ENCODE peak calls at places on chromosome 14, in five cellular contexts. P is lower leg skin, U is adrenal gland, Z is GM23248, E is endothelial cell of umbilical vein. C is an unnamed sample.

GRCh38 chr14:53327716-53328115 is 174.6 kb upstream of the DDHD1 start:
- DNase-seq in P (no peak), U (peak), Z (peak), E (no peak), C (no peak)

GRCh38 chr14:35934499-35934898 is 108.4 kb downstream of the BRMS1L start:
- DNase-seq in P (no peak), U (no peak), Z (no peak), E (no peak), C (no peak)

GRCh38 chr14:23569443-23570151 is 2.0 kb upstream of the AP1G2 start:
- DNase-seq in P (peak), U (no peak), Z (peak), E (no peak), C (no peak)

GRCh38 chr14:33914676-33915516 is 36.0 kb downstream of the EGLN3 start:
- DNase-seq in P (no peak), U (no peak), Z (peak), E (peak), C (no peak)

GRCh38 chr14:101109347-101109638 is 205.8 kb upstream of the RTL1 start:
- DNase-seq in P (no peak), U (no peak), Z (no peak), E (no peak), C (no peak)

GRCh38 chr14:36947362-36947761 is 225.0 kb downstream of the SLC25A21 start:
- DNase-seq in P (no peak), U (no peak), Z (no peak), E (no peak), C (no peak)

GRCh38 chr14:68199465-68200145 is 380.0 kb downstream of the RAD51B start:
- DNase-seq in P (peak), U (no peak), Z (no peak), E (peak), C (no peak)

GRCh38 chr14:88232783-88233182 is 90.3 kb downstream of the KCNK10 start:
- DNase-seq in P (no peak), U (no peak), Z (no peak), E (no peak), C (no peak)

GRCh38 chr14:85471744-85472143 is 58.2 kb upstream of the FLRT2 start:
- DNase-seq in P (no peak), U (peak), Z (peak), E (peak), C (no peak)

GRCh38 chr14:64696355-64696844 is 7.8 kb upstream of the PLEKHG3 start:
- DNase-seq in P (peak), U (no peak), Z (no peak), E (no peak), C (no peak)

GRCh38 chr14:104864267-104865068 is 600 bp upstream of the CEP170B start:
- DNase-seq in P (no peak), U (peak), Z (peak), E (no peak), C (no peak)

GRCh38 chr14:53850714-53851296 is 105.8 kb downstream of the BMP4 start:
- DNase-seq in P (no peak), U (no peak), Z (peak), E (peak), C (no peak)

GRCh38 chr14:65866422-65866821 is 453.9 kb downstream of the FUT8 start:
- DNase-seq in P (no peak), U (no peak), Z (peak), E (no peak), C (no peak)

GRCh38 chr14:98909251-98909944 is 362.6 kb downstream of the BCL11B start:
- DNase-seq in P (no peak), U (peak), Z (peak), E (no peak), C (no peak)

GRCh38 chr14:88248606-88249005 is 74.5 kb downstream of the KCNK10 start:
- DNase-seq in P (no peak), U (no peak), Z (peak), E (no peak), C (no peak)

GRCh38 chr14:97625512-97625911 is 828.3 kb downstream of the VRK1 start:
- DNase-seq in P (no peak), U (no peak), Z (no peak), E (no peak), C (no peak)

GRCh38 chr14:22887990-22888378 is 5.0 kb downstream of the REM2 start:
- DNase-seq in P (no peak), U (no peak), Z (no peak), E (no peak), C (no peak)

GRCh38 chr14:75340921-75341320 is 62.3 kb downstream of the FOS start:
- DNase-seq in P (peak), U (peak), Z (no peak), E (peak), C (peak)
- H3K4me3 ChIP-seq in P (no peak), U (no peak), Z (no peak), E (no peak), C (peak)

GRCh38 chr14:69673578-69674305 is 62.3 kb downstream of the SUSD6 start:
- DNase-seq in P (no peak), U (no peak), Z (no peak), E (peak), C (no peak)
- H3K4me3 ChIP-seq in P (no peak), U (no peak), Z (no peak), E (no peak), C (no peak)

DNA sequence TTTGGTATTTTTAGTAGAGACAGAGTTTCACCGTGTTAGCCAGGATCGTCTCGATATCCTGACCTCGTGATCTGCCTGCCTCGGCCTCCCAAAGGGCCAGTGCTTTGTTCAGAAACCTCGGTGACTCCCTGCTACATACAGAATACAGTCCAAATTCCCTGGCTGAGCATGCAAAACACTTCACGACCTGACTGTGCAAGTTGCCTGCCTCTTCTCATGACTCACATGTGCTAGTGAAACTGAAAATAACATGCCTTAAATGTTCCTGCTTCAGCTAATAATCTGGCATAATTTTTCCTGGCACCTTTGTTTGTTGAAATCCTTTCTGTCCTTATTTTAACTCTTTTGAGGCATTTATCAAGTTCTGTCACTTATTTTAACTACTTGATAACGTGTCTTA is 8.2 kb downstream of the DMAC2L start:
- DNase-seq in P (no peak), U (no peak), Z (peak), E (no peak), C (no peak)
- H3K4me3 ChIP-seq in P (no peak), U (no peak), Z (peak), E (no peak), C (no peak)

GRCh38 chr14:20427231-20428009 is 8.5 kb downstream of the KLHL33 start:
- DNase-seq in P (no peak), U (no peak), Z (peak), E (peak), C (no peak)
- H3K4me3 ChIP-seq in P (no peak), U (no peak), Z (no peak), E (peak), C (no peak)

GRCh38 chr14:73753887-73754880 is 40.0 kb upstream of the PNMA1 start:
- DNase-seq in P (peak), U (peak), Z (peak), E (peak), C (no peak)

GRCh38 chr14:73755434-73756014 is 41.3 kb upstream of the PNMA1 start:
- DNase-seq in P (peak), U (no peak), Z (peak), E (peak), C (no peak)

GRCh38 chr14:73757381-73757780 is 43.2 kb upstream of the PNMA1 start:
- DNase-seq in P (no peak), U (no peak), Z (no peak), E (no peak), C (no peak)

GRCh38 chr14:73753043-73753886 is 39.1 kb upstream of the PNMA1 start:
- DNase-seq in P (peak), U (no peak), Z (peak), E (peak), C (no peak)

DNA sequence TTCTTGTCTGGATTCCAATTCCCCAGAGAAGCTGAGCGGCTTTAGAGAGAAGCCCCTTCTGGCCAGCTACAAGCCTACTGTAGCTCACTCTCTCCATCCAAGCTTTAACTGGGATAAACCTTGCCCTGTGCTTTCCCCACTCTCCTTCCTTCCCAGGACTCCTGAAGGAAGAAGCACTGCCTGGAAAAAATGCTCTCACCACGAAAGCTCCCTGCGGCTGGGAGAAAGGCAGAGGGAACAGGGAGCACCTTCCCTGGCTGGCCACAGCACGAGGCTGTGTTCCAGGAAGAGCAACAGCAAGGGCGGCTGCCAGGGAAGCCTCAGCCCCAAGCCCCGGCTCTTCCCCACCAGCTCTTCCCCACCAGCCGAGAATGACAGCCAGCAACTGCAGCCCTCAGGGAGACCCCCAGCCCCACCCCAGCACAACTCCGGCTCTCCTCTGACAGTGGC is 40.8 kb upstream of the PNMA1 start:
- DNase-seq in P (peak), U (peak), Z (peak), E (peak), C (peak)
- H3K4me3 ChIP-seq in P (no peak), U (no peak), Z (peak), E (peak), C (peak)

GRCh38 chr14:94907626-94908261 is 137.8 kb upstream of the GSC start:
- DNase-seq in P (peak), U (no peak), Z (no peak), E (no peak), C (no peak)
- H3K4me3 ChIP-seq in P (no peak), U (no peak), Z (no peak), E (no peak), C (no peak)

C was measured in gastrocnemius medialis.